ENCODE peak calls at places on chromosomes 3 and 15, in five cellular contexts. Q, G, C, B and M are unnamed samples.

GRCh38 chr15:48671381-48672022 is 26.0 kb upstream of the FBN1 start:
- DNase-seq in Q (no peak), G (no peak), C (peak; percentile 87), B (no peak), M (peak; percentile 76)

GRCh38 chr15:52765779-52766178 is 24.4 kb downstream of the ONECUT1 start:
- DNase-seq in Q (no peak), G (no peak), C (no peak), B (no peak), M (no peak)

GRCh38 chr3:190528721-190529120 is 14.8 kb downstream of the IL1RAP start:
- DNase-seq in Q (no peak), G (no peak), C (no peak), B (no peak), M (no peak)

GRCh38 chr15:97984157-97984556 is 23.7 kb downstream of the ARRDC4 start:
- DNase-seq in Q (no peak), G (no peak), C (no peak), B (no peak), M (no peak)

GRCh38 chr3:101950985-101951733 is 101.8 kb downstream of the NFKBIZ start:
- DNase-seq in Q (no peak), G (no peak), C (no peak), B (no peak), M (peak; percentile 45)

GRCh38 chr3:74167926-74168325 is 446.5 kb downstream of the CNTN3 start:
- DNase-seq in Q (no peak), G (no peak), C (no peak), B (no peak), M (no peak)

GRCh38 chr15:85743392-85744045 is 51.2 kb downstream of the KLHL25 start:
- DNase-seq in Q (no peak), G (peak; percentile 12), C (no peak), B (no peak), M (no peak)

GRCh38 chr3:161295325-161295724 is 74.2 kb downstream of the NMD3 start:
- DNase-seq in Q (no peak), G (no peak), C (no peak), B (no peak), M (no peak)

GRCh38 chr15:45804028-45804427 is 169.2 kb downstream of the SQOR start:
- DNase-seq in Q (no peak), G (no peak), C (no peak), B (no peak), M (no peak)

GRCh38 chr15:57297163-57297593 is 79.1 kb upstream of the CGNL1 start:
- DNase-seq in Q (no peak), G (no peak), C (no peak), B (no peak), M (no peak)

GRCh38 chr3:194257030-194257657 is 94.0 kb downstream of the CPN2 start:
- DNase-seq in Q (no peak), G (peak; percentile 2), C (no peak), B (no peak), M (no peak)

GRCh38 chr15:57972801-57973311 is 92.7 kb downstream of the ALDH1A2 start:
- DNase-seq in Q (no peak), G (no peak), C (no peak), B (no peak), M (no peak)